ENCODE peak calls at places on chromosome 16, in nine cellular contexts. One of them, this sample, is unnamed.

GRCh38 chr16:83681421-83681820 is 126.4 kb upstream of the HSBP1 start:
- DNase-seq in colonic mucosa: no peak
- DNase-seq in mesendoderm: no peak
- DNase-seq in foreskin fibroblast: no peak
- DNase-seq in AG09309: no peak
- DNase-seq in retinal pigment epithelial cell: no peak
- DNase-seq in HCT116: no peak
- DNase-seq in PC-3: no peak
- DNase-seq in HL-60: no peak
- DNase-seq in this sample: no peak

GRCh38 chr16:65376601-65377000 is 254.7 kb upstream of the CDH11 start:
- DNase-seq in colonic mucosa: no peak
- DNase-seq in mesendoderm: no peak
- DNase-seq in foreskin fibroblast: peak
- DNase-seq in AG09309: no peak
- DNase-seq in retinal pigment epithelial cell: no peak
- DNase-seq in HCT116: no peak
- DNase-seq in PC-3: peak
- DNase-seq in HL-60: no peak
- DNase-seq in this sample: no peak

GRCh38 chr16:3460121-3460520 is 16.6 kb downstream of the NAA60 start:
- DNase-seq in colonic mucosa: no peak
- DNase-seq in mesendoderm: no peak
- DNase-seq in foreskin fibroblast: no peak
- DNase-seq in AG09309: no peak
- DNase-seq in retinal pigment epithelial cell: no peak
- DNase-seq in HCT116: no peak
- DNase-seq in PC-3: no peak
- DNase-seq in HL-60: no peak
- DNase-seq in this sample: no peak

GRCh38 chr16:77834600-77834963 is 46.2 kb downstream of the VAT1L start:
- DNase-seq in colonic mucosa: no peak
- DNase-seq in mesendoderm: peak
- DNase-seq in foreskin fibroblast: peak
- DNase-seq in AG09309: peak
- DNase-seq in retinal pigment epithelial cell: peak
- DNase-seq in HCT116: no peak
- DNase-seq in PC-3: no peak
- DNase-seq in HL-60: no peak
- DNase-seq in this sample: no peak

GRCh38 chr16:20321671-20322070 is 5.6 kb downstream of the GP2 start:
- DNase-seq in colonic mucosa: no peak
- DNase-seq in mesendoderm: no peak
- DNase-seq in foreskin fibroblast: no peak
- DNase-seq in AG09309: no peak
- DNase-seq in retinal pigment epithelial cell: no peak
- DNase-seq in HCT116: no peak
- DNase-seq in PC-3: no peak
- DNase-seq in HL-60: no peak
- DNase-seq in this sample: no peak

GRCh38 chr16:63714876-63715275 is 1407.0 kb downstream of the CDH11 start:
- DNase-seq in colonic mucosa: no peak
- DNase-seq in mesendoderm: peak
- DNase-seq in foreskin fibroblast: no peak
- DNase-seq in AG09309: no peak
- DNase-seq in retinal pigment epithelial cell: no peak
- DNase-seq in HCT116: no peak
- DNase-seq in PC-3: no peak
- DNase-seq in HL-60: no peak
- DNase-seq in this sample: no peak

GRCh38 chr16:17994027-17994426 is 342.5 kb downstream of the NPIPA8 start:
- DNase-seq in colonic mucosa: no peak
- DNase-seq in mesendoderm: no peak
- DNase-seq in foreskin fibroblast: no peak
- DNase-seq in AG09309: no peak
- DNase-seq in retinal pigment epithelial cell: no peak
- DNase-seq in HCT116: no peak
- DNase-seq in PC-3: no peak
- DNase-seq in HL-60: no peak
- DNase-seq in this sample: no peak

GRCh38 chr16:51150894-51151320 is at the start of gene SALL1:
- DNase-seq in colonic mucosa: no peak
- DNase-seq in mesendoderm: no peak
- DNase-seq in foreskin fibroblast: peak
- DNase-seq in AG09309: no peak
- DNase-seq in retinal pigment epithelial cell: no peak
- DNase-seq in HCT116: no peak
- DNase-seq in PC-3: no peak
- DNase-seq in HL-60: no peak
- DNase-seq in this sample: no peak

GRCh38 chr16:66503030-66503429 is 46.9 kb downstream of the TK2 start:
- DNase-seq in colonic mucosa: no peak
- DNase-seq in mesendoderm: no peak
- DNase-seq in foreskin fibroblast: peak
- DNase-seq in AG09309: no peak
- DNase-seq in retinal pigment epithelial cell: no peak
- DNase-seq in HCT116: no peak
- DNase-seq in PC-3: no peak
- DNase-seq in HL-60: no peak
- DNase-seq in this sample: no peak

GRCh38 chr16:27520982-27521673 is 28.6 kb downstream of the GTF3C1 start:
- DNase-seq in colonic mucosa: no peak
- DNase-seq in mesendoderm: peak
- DNase-seq in foreskin fibroblast: no peak
- DNase-seq in AG09309: no peak
- DNase-seq in retinal pigment epithelial cell: no peak
- DNase-seq in HCT116: no peak
- DNase-seq in PC-3: no peak
- DNase-seq in HL-60: no peak
- DNase-seq in this sample: no peak

GRCh38 chr16:53449816-53450517 is 15.7 kb downstream of the RBL2 start:
- DNase-seq in colonic mucosa: no peak
- DNase-seq in mesendoderm: no peak
- DNase-seq in foreskin fibroblast: no peak
- DNase-seq in AG09309: no peak
- DNase-seq in retinal pigment epithelial cell: no peak
- DNase-seq in HCT116: no peak
- DNase-seq in PC-3: no peak
- DNase-seq in HL-60: no peak
- DNase-seq in this sample: no peak

GRCh38 chr16:19236561-19236960 is 49.0 kb upstream of the CLEC19A start:
- DNase-seq in colonic mucosa: peak
- DNase-seq in mesendoderm: no peak
- DNase-seq in foreskin fibroblast: no peak
- DNase-seq in AG09309: no peak
- DNase-seq in retinal pigment epithelial cell: no peak
- DNase-seq in HCT116: no peak
- DNase-seq in PC-3: peak
- DNase-seq in HL-60: no peak
- DNase-seq in this sample: no peak

GRCh38 chr16:84423416-84423837 is 55.1 kb downstream of the ATP2C2 start:
- DNase-seq in colonic mucosa: peak
- DNase-seq in mesendoderm: peak
- DNase-seq in foreskin fibroblast: peak
- DNase-seq in AG09309: no peak
- DNase-seq in retinal pigment epithelial cell: no peak
- DNase-seq in HCT116: peak
- DNase-seq in PC-3: peak
- DNase-seq in HL-60: peak
- DNase-seq in this sample: peak

GRCh38 chr16:84357191-84357651 is 11.1 kb upstream of the ATP2C2 start:
- DNase-seq in colonic mucosa: no peak
- DNase-seq in mesendoderm: no peak
- DNase-seq in foreskin fibroblast: no peak
- DNase-seq in AG09309: no peak
- DNase-seq in retinal pigment epithelial cell: no peak
- DNase-seq in HCT116: no peak
- DNase-seq in PC-3: peak
- DNase-seq in HL-60: peak
- DNase-seq in this sample: no peak

GRCh38 chr16:25988089-25988488 is 296.3 kb downstream of the HS3ST4 start:
- DNase-seq in colonic mucosa: no peak
- DNase-seq in mesendoderm: peak
- DNase-seq in foreskin fibroblast: no peak
- DNase-seq in AG09309: no peak
- DNase-seq in retinal pigment epithelial cell: no peak
- DNase-seq in HCT116: no peak
- DNase-seq in PC-3: no peak
- DNase-seq in HL-60: no peak
- DNase-seq in this sample: no peak

GRCh38 chr16:9232102-9232501 is 140.7 kb downstream of the HAPSTR1 start:
- DNase-seq in colonic mucosa: no peak
- DNase-seq in mesendoderm: no peak
- DNase-seq in foreskin fibroblast: no peak
- DNase-seq in AG09309: no peak
- DNase-seq in retinal pigment epithelial cell: no peak
- DNase-seq in HCT116: no peak
- DNase-seq in PC-3: no peak
- DNase-seq in HL-60: no peak
- DNase-seq in this sample: no peak

DNA sequence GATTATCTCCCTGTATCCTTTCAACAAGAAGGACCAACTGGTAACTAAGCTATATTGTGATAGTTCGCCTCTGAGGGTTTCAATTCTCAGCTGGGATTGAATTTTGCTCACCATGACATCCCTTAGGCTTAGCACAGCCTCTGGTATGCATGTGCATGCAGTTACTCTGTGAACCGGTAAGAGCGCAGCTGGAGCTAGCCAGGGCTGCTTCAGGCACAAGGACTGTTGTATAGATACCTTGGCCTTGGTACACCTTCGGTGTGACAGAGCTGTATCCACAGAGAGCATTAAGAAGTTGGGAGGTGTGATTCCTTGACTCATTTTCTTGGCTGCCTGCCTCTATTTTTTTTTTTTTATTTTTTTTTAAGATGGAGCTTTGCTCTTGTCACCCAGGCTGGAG is 2.3 kb upstream of the NUTF2 start:
- DNase-seq in colonic mucosa: no peak
- DNase-seq in mesendoderm: no peak
- DNase-seq in foreskin fibroblast: peak
- DNase-seq in AG09309: no peak
- DNase-seq in retinal pigment epithelial cell: no peak
- DNase-seq in HCT116: no peak
- DNase-seq in PC-3: peak
- DNase-seq in HL-60: no peak
- DNase-seq in this sample: no peak
- H3K4me3 ChIP-seq in colonic mucosa: no peak
- H3K4me3 ChIP-seq in mesendoderm: no peak
- H3K4me3 ChIP-seq in foreskin fibroblast: no peak
- H3K4me3 ChIP-seq in AG09309: no peak
- H3K4me3 ChIP-seq in retinal pigment epithelial cell: no peak
- H3K4me3 ChIP-seq in HCT116: no peak
- H3K4me3 ChIP-seq in PC-3: peak
- H3K4me3 ChIP-seq in HL-60: no peak
- H3K4me3 ChIP-seq in this sample: peak

GRCh38 chr16:86884256-86884655 is 305.9 kb downstream of the FOXL1 start:
- DNase-seq in colonic mucosa: no peak
- DNase-seq in mesendoderm: peak
- DNase-seq in foreskin fibroblast: no peak
- DNase-seq in AG09309: no peak
- DNase-seq in retinal pigment epithelial cell: no peak
- DNase-seq in HCT116: no peak
- DNase-seq in PC-3: no peak
- DNase-seq in HL-60: no peak
- DNase-seq in this sample: no peak
- H3K4me3 ChIP-seq in colonic mucosa: no peak
- H3K4me3 ChIP-seq in mesendoderm: no peak
- H3K4me3 ChIP-seq in foreskin fibroblast: no peak
- H3K4me3 ChIP-seq in AG09309: no peak
- H3K4me3 ChIP-seq in retinal pigment epithelial cell: no peak
- H3K4me3 ChIP-seq in HCT116: no peak
- H3K4me3 ChIP-seq in PC-3: no peak
- H3K4me3 ChIP-seq in HL-60: no peak
- H3K4me3 ChIP-seq in this sample: no peak

GRCh38 chr16:57704905-57705852 is 10.6 kb downstream of the DRC7 start:
- DNase-seq in colonic mucosa: no peak
- DNase-seq in mesendoderm: no peak
- DNase-seq in foreskin fibroblast: no peak
- DNase-seq in AG09309: no peak
- DNase-seq in retinal pigment epithelial cell: no peak
- DNase-seq in HCT116: no peak
- DNase-seq in PC-3: no peak
- DNase-seq in HL-60: no peak
- DNase-seq in this sample: no peak

GRCh38 chr16:57704011-57704904 is 9.7 kb downstream of the DRC7 start:
- DNase-seq in colonic mucosa: no peak
- DNase-seq in mesendoderm: no peak
- DNase-seq in foreskin fibroblast: no peak
- DNase-seq in AG09309: no peak
- DNase-seq in retinal pigment epithelial cell: no peak
- DNase-seq in HCT116: no peak
- DNase-seq in PC-3: no peak
- DNase-seq in HL-60: no peak
- DNase-seq in this sample: no peak

GRCh38 chr16:57708168-57708567 is 13.6 kb downstream of the DRC7 start:
- DNase-seq in colonic mucosa: no peak
- DNase-seq in mesendoderm: no peak
- DNase-seq in foreskin fibroblast: no peak
- DNase-seq in AG09309: no peak
- DNase-seq in retinal pigment epithelial cell: no peak
- DNase-seq in HCT116: no peak
- DNase-seq in PC-3: no peak
- DNase-seq in HL-60: no peak
- DNase-seq in this sample: no peak

GRCh38 chr16:57707331-57707730 is 12.7 kb downstream of the DRC7 start:
- DNase-seq in colonic mucosa: no peak
- DNase-seq in mesendoderm: no peak
- DNase-seq in foreskin fibroblast: no peak
- DNase-seq in AG09309: no peak
- DNase-seq in retinal pigment epithelial cell: no peak
- DNase-seq in HCT116: no peak
- DNase-seq in PC-3: no peak
- DNase-seq in HL-60: no peak
- DNase-seq in this sample: no peak

GRCh38 chr16:57706717-57707116 is 12.1 kb downstream of the DRC7 start:
- DNase-seq in colonic mucosa: no peak
- DNase-seq in mesendoderm: no peak
- DNase-seq in foreskin fibroblast: no peak
- DNase-seq in AG09309: no peak
- DNase-seq in retinal pigment epithelial cell: no peak
- DNase-seq in HCT116: no peak
- DNase-seq in PC-3: no peak
- DNase-seq in HL-60: no peak
- DNase-seq in this sample: no peak
- H3K4me3 ChIP-seq in colonic mucosa: no peak
- H3K4me3 ChIP-seq in mesendoderm: no peak
- H3K4me3 ChIP-seq in foreskin fibroblast: no peak
- H3K4me3 ChIP-seq in AG09309: no peak
- H3K4me3 ChIP-seq in retinal pigment epithelial cell: no peak
- H3K4me3 ChIP-seq in HCT116: no peak
- H3K4me3 ChIP-seq in PC-3: no peak
- H3K4me3 ChIP-seq in HL-60: no peak
- H3K4me3 ChIP-seq in this sample: no peak

GRCh38 chr16:88975511-88976061 is 1.4 kb downstream of the CBFA2T3 start:
- DNase-seq in colonic mucosa: no peak
- DNase-seq in mesendoderm: no peak
- DNase-seq in foreskin fibroblast: no peak
- DNase-seq in AG09309: no peak
- DNase-seq in retinal pigment epithelial cell: no peak
- DNase-seq in HCT116: no peak
- DNase-seq in PC-3: no peak
- DNase-seq in HL-60: no peak
- DNase-seq in this sample: no peak
- H3K4me3 ChIP-seq in colonic mucosa: peak
- H3K4me3 ChIP-seq in mesendoderm: no peak
- H3K4me3 ChIP-seq in foreskin fibroblast: no peak
- H3K4me3 ChIP-seq in AG09309: no peak
- H3K4me3 ChIP-seq in retinal pigment epithelial cell: no peak
- H3K4me3 ChIP-seq in HCT116: no peak
- H3K4me3 ChIP-seq in PC-3: no peak
- H3K4me3 ChIP-seq in HL-60: peak
- H3K4me3 ChIP-seq in this sample: no peak

This sample was measured in HFF-Myc.